ENCODE peak calls at places on chromosomes 2 and 18, in ten cellular contexts. One of them, this sample, is unnamed.

GRCh38 chr2:121095257-121096080 is 189.5 kb downstream of the TFCP2L1 start:
- DNase-seq in HepG2: peak; percentile 53
- DNase-seq in CD4-positive, alpha-beta T cell: no peak
- DNase-seq in EL: peak; percentile 59
- DNase-seq in ELR: peak; percentile 74
- DNase-seq in cardiac muscle cell: peak; percentile 79
- DNase-seq in NCI-H748 treated with DMSO at 0.1 percent for 48 hours: peak; percentile 8
- DNase-seq in endodermal cell: peak; percentile 92
- DNase-seq in stimulated activated CD4-positive, alpha-beta T cell treated with anti-CD3 and anti-CD28 coated beads, TNF-alpha, amount 100 ng/mL, for 1 hour: no peak
- DNase-seq in activated CD4-positive, alpha-beta T cell treated with anti-CD3 and anti-CD28 coated beads, Interleukin-2, amount 50 U/mL, for 24 hours: no peak
- DNase-seq in this sample: peak; percentile 71

GRCh38 chr2:45263147-45263546 is 253.9 kb upstream of the SIX2 start:
- DNase-seq in activated CD4-positive, alpha-beta T cell treated with anti-CD3 and anti-CD28 coated beads, Interleukin-2, amount 50 U/mL, for 24 hours: no peak
- DNase-seq in NCI-H748 treated with DMSO at 0.1 percent for 48 hours: no peak
- DNase-seq in ELR: peak; percentile 92
- DNase-seq in EL: peak; percentile 86
- DNase-seq in stimulated activated CD4-positive, alpha-beta T cell treated with anti-CD3 and anti-CD28 coated beads, TNF-alpha, amount 100 ng/mL, for 1 hour: no peak
- DNase-seq in cardiac muscle cell: no peak
- DNase-seq in CD4-positive, alpha-beta T cell: no peak
- DNase-seq in HepG2: no peak
- DNase-seq in endodermal cell: peak; percentile 37
- DNase-seq in this sample: no peak

GRCh38 chr2:2868065-2868464 is 509.6 kb downstream of the EIPR1 start:
- DNase-seq in HepG2: no peak
- DNase-seq in endodermal cell: no peak
- DNase-seq in stimulated activated CD4-positive, alpha-beta T cell treated with anti-CD3 and anti-CD28 coated beads, TNF-alpha, amount 100 ng/mL, for 1 hour: no peak
- DNase-seq in NCI-H748 treated with DMSO at 0.1 percent for 48 hours: no peak
- DNase-seq in activated CD4-positive, alpha-beta T cell treated with anti-CD3 and anti-CD28 coated beads, Interleukin-2, amount 50 U/mL, for 24 hours: no peak
- DNase-seq in ELR: no peak
- DNase-seq in CD4-positive, alpha-beta T cell: no peak
- DNase-seq in EL: no peak
- DNase-seq in cardiac muscle cell: no peak
- DNase-seq in this sample: no peak

GRCh38 chr2:149129433-149129832 is 90.9 kb downstream of the LYPD6B start:
- DNase-seq in stimulated activated CD4-positive, alpha-beta T cell treated with anti-CD3 and anti-CD28 coated beads, TNF-alpha, amount 100 ng/mL, for 1 hour: no peak
- DNase-seq in HepG2: no peak
- DNase-seq in ELR: peak; percentile 7
- DNase-seq in CD4-positive, alpha-beta T cell: no peak
- DNase-seq in cardiac muscle cell: no peak
- DNase-seq in NCI-H748 treated with DMSO at 0.1 percent for 48 hours: no peak
- DNase-seq in EL: peak; percentile 48
- DNase-seq in activated CD4-positive, alpha-beta T cell treated with anti-CD3 and anti-CD28 coated beads, Interleukin-2, amount 50 U/mL, for 24 hours: no peak
- DNase-seq in endodermal cell: no peak
- DNase-seq in this sample: no peak

GRCh38 chr2:226583715-226584114 is 215.9 kb downstream of the IRS1 start:
- DNase-seq in HepG2: peak; percentile 94
- DNase-seq in EL: peak; percentile 92
- DNase-seq in activated CD4-positive, alpha-beta T cell treated with anti-CD3 and anti-CD28 coated beads, Interleukin-2, amount 50 U/mL, for 24 hours: no peak
- DNase-seq in endodermal cell: no peak
- DNase-seq in stimulated activated CD4-positive, alpha-beta T cell treated with anti-CD3 and anti-CD28 coated beads, TNF-alpha, amount 100 ng/mL, for 1 hour: no peak
- DNase-seq in NCI-H748 treated with DMSO at 0.1 percent for 48 hours: no peak
- DNase-seq in cardiac muscle cell: no peak
- DNase-seq in ELR: peak; percentile 95
- DNase-seq in CD4-positive, alpha-beta T cell: no peak
- DNase-seq in this sample: no peak

GRCh38 chr2:24456610-24457556 is 34.2 kb upstream of the NCOA1 start:
- DNase-seq in activated CD4-positive, alpha-beta T cell treated with anti-CD3 and anti-CD28 coated beads, Interleukin-2, amount 50 U/mL, for 24 hours: no peak
- DNase-seq in endodermal cell: peak; percentile 83
- DNase-seq in CD4-positive, alpha-beta T cell: no peak
- DNase-seq in HepG2: no peak
- DNase-seq in ELR: peak; percentile 86
- DNase-seq in EL: peak; percentile 82
- DNase-seq in stimulated activated CD4-positive, alpha-beta T cell treated with anti-CD3 and anti-CD28 coated beads, TNF-alpha, amount 100 ng/mL, for 1 hour: no peak
- DNase-seq in cardiac muscle cell: no peak
- DNase-seq in NCI-H748 treated with DMSO at 0.1 percent for 48 hours: no peak
- DNase-seq in this sample: no peak

GRCh38 chr18:23138470-23138869 is 3.2 kb downstream of the CABLES1 start:
- DNase-seq in cardiac muscle cell: peak; percentile 95
- DNase-seq in stimulated activated CD4-positive, alpha-beta T cell treated with anti-CD3 and anti-CD28 coated beads, TNF-alpha, amount 100 ng/mL, for 1 hour: no peak
- DNase-seq in activated CD4-positive, alpha-beta T cell treated with anti-CD3 and anti-CD28 coated beads, Interleukin-2, amount 50 U/mL, for 24 hours: no peak
- DNase-seq in EL: no peak
- DNase-seq in HepG2: no peak
- DNase-seq in ELR: no peak
- DNase-seq in CD4-positive, alpha-beta T cell: no peak
- DNase-seq in NCI-H748 treated with DMSO at 0.1 percent for 48 hours: peak; percentile 6
- DNase-seq in endodermal cell: no peak
- DNase-seq in this sample: peak; percentile 83

GRCh38 chr2:223203971-223204370 is 152.0 kb downstream of the KCNE4 start:
- DNase-seq in cardiac muscle cell: no peak
- DNase-seq in HepG2: no peak
- DNase-seq in endodermal cell: no peak
- DNase-seq in stimulated activated CD4-positive, alpha-beta T cell treated with anti-CD3 and anti-CD28 coated beads, TNF-alpha, amount 100 ng/mL, for 1 hour: no peak
- DNase-seq in ELR: peak; percentile 47
- DNase-seq in NCI-H748 treated with DMSO at 0.1 percent for 48 hours: no peak
- DNase-seq in CD4-positive, alpha-beta T cell: no peak
- DNase-seq in EL: peak; percentile 65
- DNase-seq in activated CD4-positive, alpha-beta T cell treated with anti-CD3 and anti-CD28 coated beads, Interleukin-2, amount 50 U/mL, for 24 hours: no peak
- DNase-seq in this sample: no peak

GRCh38 chr2:61707984-61708852 is 145.6 kb downstream of the FAM161A start:
- DNase-seq in HepG2: peak; percentile 78
- DNase-seq in ELR: peak; percentile 64
- DNase-seq in NCI-H748 treated with DMSO at 0.1 percent for 48 hours: peak; percentile 31
- DNase-seq in activated CD4-positive, alpha-beta T cell treated with anti-CD3 and anti-CD28 coated beads, Interleukin-2, amount 50 U/mL, for 24 hours: no peak
- DNase-seq in cardiac muscle cell: peak; percentile 55
- DNase-seq in endodermal cell: no peak
- DNase-seq in CD4-positive, alpha-beta T cell: no peak
- DNase-seq in EL: peak; percentile 36
- DNase-seq in stimulated activated CD4-positive, alpha-beta T cell treated with anti-CD3 and anti-CD28 coated beads, TNF-alpha, amount 100 ng/mL, for 1 hour: no peak
- DNase-seq in this sample: peak; percentile 87

GRCh38 chr2:232341061-232341738 is 37.4 kb upstream of the ALPP start:
- DNase-seq in activated CD4-positive, alpha-beta T cell treated with anti-CD3 and anti-CD28 coated beads, Interleukin-2, amount 50 U/mL, for 24 hours: no peak
- DNase-seq in HepG2: no peak
- DNase-seq in EL: no peak
- DNase-seq in cardiac muscle cell: no peak
- DNase-seq in stimulated activated CD4-positive, alpha-beta T cell treated with anti-CD3 and anti-CD28 coated beads, TNF-alpha, amount 100 ng/mL, for 1 hour: no peak
- DNase-seq in NCI-H748 treated with DMSO at 0.1 percent for 48 hours: no peak
- DNase-seq in ELR: no peak
- DNase-seq in CD4-positive, alpha-beta T cell: no peak
- DNase-seq in endodermal cell: no peak
- DNase-seq in this sample: no peak

GRCh38 chr2:219247678-219248642 is 2.7 kb downstream of the STK16 start:
- DNase-seq in stimulated activated CD4-positive, alpha-beta T cell treated with anti-CD3 and anti-CD28 coated beads, TNF-alpha, amount 100 ng/mL, for 1 hour: no peak
- DNase-seq in NCI-H748 treated with DMSO at 0.1 percent for 48 hours: no peak
- DNase-seq in ELR: no peak
- DNase-seq in EL: no peak
- DNase-seq in endodermal cell: peak; percentile 69
- DNase-seq in activated CD4-positive, alpha-beta T cell treated with anti-CD3 and anti-CD28 coated beads, Interleukin-2, amount 50 U/mL, for 24 hours: peak; percentile 54
- DNase-seq in HepG2: no peak
- DNase-seq in cardiac muscle cell: no peak
- DNase-seq in CD4-positive, alpha-beta T cell: peak; percentile 52
- DNase-seq in this sample: no peak

GRCh38 chr2:23199115-23199918 is 185.7 kb upstream of the KLHL29 start:
- DNase-seq in NCI-H748 treated with DMSO at 0.1 percent for 48 hours: no peak
- DNase-seq in EL: peak; percentile 48
- DNase-seq in stimulated activated CD4-positive, alpha-beta T cell treated with anti-CD3 and anti-CD28 coated beads, TNF-alpha, amount 100 ng/mL, for 1 hour: no peak
- DNase-seq in HepG2: peak; percentile 26
- DNase-seq in endodermal cell: peak; percentile 68
- DNase-seq in ELR: peak; percentile 55
- DNase-seq in activated CD4-positive, alpha-beta T cell treated with anti-CD3 and anti-CD28 coated beads, Interleukin-2, amount 50 U/mL, for 24 hours: no peak
- DNase-seq in cardiac muscle cell: no peak
- DNase-seq in CD4-positive, alpha-beta T cell: no peak
- DNase-seq in this sample: peak; percentile 1

GRCh38 chr2:229910832-229911412 is 10.9 kb downstream of the TRIP12 start:
- DNase-seq in endodermal cell: peak; percentile 75
- DNase-seq in CD4-positive, alpha-beta T cell: no peak
- DNase-seq in EL: peak; percentile 22
- DNase-seq in stimulated activated CD4-positive, alpha-beta T cell treated with anti-CD3 and anti-CD28 coated beads, TNF-alpha, amount 100 ng/mL, for 1 hour: no peak
- DNase-seq in activated CD4-positive, alpha-beta T cell treated with anti-CD3 and anti-CD28 coated beads, Interleukin-2, amount 50 U/mL, for 24 hours: peak; percentile 12
- DNase-seq in NCI-H748 treated with DMSO at 0.1 percent for 48 hours: no peak
- DNase-seq in ELR: peak; percentile 38
- DNase-seq in cardiac muscle cell: peak; percentile 59
- DNase-seq in HepG2: peak; percentile 35
- DNase-seq in this sample: no peak

GRCh38 chr2:213995400-213996105 is 415.3 kb upstream of the VWC2L start:
- DNase-seq in activated CD4-positive, alpha-beta T cell treated with anti-CD3 and anti-CD28 coated beads, Interleukin-2, amount 50 U/mL, for 24 hours: no peak
- DNase-seq in NCI-H748 treated with DMSO at 0.1 percent for 48 hours: no peak
- DNase-seq in ELR: peak; percentile 98
- DNase-seq in stimulated activated CD4-positive, alpha-beta T cell treated with anti-CD3 and anti-CD28 coated beads, TNF-alpha, amount 100 ng/mL, for 1 hour: no peak
- DNase-seq in EL: peak; percentile 94
- DNase-seq in cardiac muscle cell: no peak
- DNase-seq in CD4-positive, alpha-beta T cell: no peak
- DNase-seq in endodermal cell: no peak
- DNase-seq in HepG2: no peak
- DNase-seq in this sample: no peak

GRCh38 chr18:3089579-3089978 is 76.6 kb upstream of the LPIN2 start:
- DNase-seq in EL: no peak
- DNase-seq in stimulated activated CD4-positive, alpha-beta T cell treated with anti-CD3 and anti-CD28 coated beads, TNF-alpha, amount 100 ng/mL, for 1 hour: no peak
- DNase-seq in endodermal cell: no peak
- DNase-seq in CD4-positive, alpha-beta T cell: no peak
- DNase-seq in activated CD4-positive, alpha-beta T cell treated with anti-CD3 and anti-CD28 coated beads, Interleukin-2, amount 50 U/mL, for 24 hours: no peak
- DNase-seq in NCI-H748 treated with DMSO at 0.1 percent for 48 hours: no peak
- DNase-seq in ELR: no peak
- DNase-seq in HepG2: no peak
- DNase-seq in cardiac muscle cell: no peak
- DNase-seq in this sample: no peak

GRCh38 chr2:197312186-197312585 is 1.6 kb upstream of the ANKRD44 start:
- DNase-seq in cardiac muscle cell: no peak
- DNase-seq in activated CD4-positive, alpha-beta T cell treated with anti-CD3 and anti-CD28 coated beads, Interleukin-2, amount 50 U/mL, for 24 hours: no peak
- DNase-seq in ELR: peak; percentile 56
- DNase-seq in endodermal cell: no peak
- DNase-seq in HepG2: no peak
- DNase-seq in NCI-H748 treated with DMSO at 0.1 percent for 48 hours: no peak
- DNase-seq in EL: no peak
- DNase-seq in stimulated activated CD4-positive, alpha-beta T cell treated with anti-CD3 and anti-CD28 coated beads, TNF-alpha, amount 100 ng/mL, for 1 hour: no peak
- DNase-seq in CD4-positive, alpha-beta T cell: no peak
- DNase-seq in this sample: no peak

This sample was measured in NCI-H1092 treated with DMSO at 0.1 percent for 48 hours.